ENCODE peak calls at places on chromosomes 16 and 17, in seven cellular contexts. One of them, this sample, is unnamed.

GRCh38 chr17:38916771-38917170 is 8.6 kb upstream of the LASP1NB start:
- DNase-seq in EL: no peak
- DNase-seq in NCI-H226: no peak
- DNase-seq in smooth muscle cell of the brain vasculature: no peak
- DNase-seq in tibial nerve: no peak
- DNase-seq in C1 segment of cervical spinal cord: no peak
- DNase-seq in ACHN: no peak
- DNase-seq in this sample: no peak

GRCh38 chr17:81566461-81567126 is 14.4 kb upstream of the FAAP100 start:
- DNase-seq in EL: peak; percentile 97
- DNase-seq in NCI-H226: peak; percentile 94
- DNase-seq in smooth muscle cell of the brain vasculature: peak; percentile 96
- DNase-seq in tibial nerve: peak; percentile 52
- DNase-seq in C1 segment of cervical spinal cord: no peak
- DNase-seq in ACHN: peak; percentile 95
- DNase-seq in this sample: no peak

GRCh38 chr17:50620237-50620636 is 14.4 kb upstream of the ABCC3 start:
- DNase-seq in EL: no peak
- DNase-seq in NCI-H226: no peak
- DNase-seq in smooth muscle cell of the brain vasculature: no peak
- DNase-seq in tibial nerve: no peak
- DNase-seq in C1 segment of cervical spinal cord: no peak
- DNase-seq in ACHN: no peak
- DNase-seq in this sample: no peak

GRCh38 chr17:9050801-9051401 is 29.6 kb downstream of the NTN1 start:
- DNase-seq in EL: peak; percentile 49
- DNase-seq in NCI-H226: peak; percentile 93
- DNase-seq in smooth muscle cell of the brain vasculature: no peak
- DNase-seq in tibial nerve: no peak
- DNase-seq in C1 segment of cervical spinal cord: no peak
- DNase-seq in ACHN: peak; percentile 53
- DNase-seq in this sample: no peak

GRCh38 chr16:89114159-89114981 is 20.7 kb downstream of the ACSF3 start:
- DNase-seq in EL: peak; percentile 21
- DNase-seq in NCI-H226: no peak
- DNase-seq in smooth muscle cell of the brain vasculature: no peak
- DNase-seq in tibial nerve: no peak
- DNase-seq in C1 segment of cervical spinal cord: no peak
- DNase-seq in ACHN: no peak
- DNase-seq in this sample: no peak

GRCh38 chr16:20879175-20880053 is 20.7 kb downstream of the DCUN1D3 start:
- DNase-seq in EL: peak; percentile 62
- DNase-seq in NCI-H226: peak; percentile 57
- DNase-seq in smooth muscle cell of the brain vasculature: no peak
- DNase-seq in tibial nerve: no peak
- DNase-seq in C1 segment of cervical spinal cord: no peak
- DNase-seq in ACHN: peak; percentile 84
- DNase-seq in this sample: peak; percentile 1

GRCh38 chr16:81123092-81123852 is 27.1 kb upstream of the GCSH start:
- DNase-seq in EL: no peak
- DNase-seq in NCI-H226: no peak
- DNase-seq in smooth muscle cell of the brain vasculature: no peak
- DNase-seq in tibial nerve: no peak
- DNase-seq in C1 segment of cervical spinal cord: no peak
- DNase-seq in ACHN: no peak
- DNase-seq in this sample: no peak

GRCh38 chr17:4229627-4230026 is 34.2 kb downstream of the ANKFY1 start:
- DNase-seq in EL: peak; percentile 89
- DNase-seq in NCI-H226: no peak
- DNase-seq in smooth muscle cell of the brain vasculature: no peak
- DNase-seq in tibial nerve: no peak
- DNase-seq in C1 segment of cervical spinal cord: no peak
- DNase-seq in ACHN: peak; percentile 85
- DNase-seq in this sample: no peak

GRCh38 chr16:67961551-67961957 is 6.9 kb downstream of the SLC12A4 start:
- DNase-seq in EL: no peak
- DNase-seq in NCI-H226: no peak
- DNase-seq in smooth muscle cell of the brain vasculature: no peak
- DNase-seq in tibial nerve: no peak
- DNase-seq in C1 segment of cervical spinal cord: no peak
- DNase-seq in ACHN: no peak
- DNase-seq in this sample: no peak

GRCh38 chr17:38914741-38915638 is 10.4 kb upstream of the LASP1NB start:
- DNase-seq in EL: no peak
- DNase-seq in NCI-H226: no peak
- DNase-seq in smooth muscle cell of the brain vasculature: no peak
- DNase-seq in tibial nerve: peak; percentile 2
- DNase-seq in C1 segment of cervical spinal cord: no peak
- DNase-seq in ACHN: no peak
- DNase-seq in this sample: no peak

GRCh38 chr17:18910326-18910725 is 41.6 kb upstream of the SLC5A10 start:
- DNase-seq in EL: no peak
- DNase-seq in NCI-H226: no peak
- DNase-seq in smooth muscle cell of the brain vasculature: no peak
- DNase-seq in tibial nerve: no peak
- DNase-seq in C1 segment of cervical spinal cord: no peak
- DNase-seq in ACHN: no peak
- DNase-seq in this sample: no peak

GRCh38 chr16:89102777-89103073 is 9.1 kb downstream of the ACSF3 start:
- DNase-seq in EL: no peak
- DNase-seq in NCI-H226: no peak
- DNase-seq in smooth muscle cell of the brain vasculature: no peak
- DNase-seq in tibial nerve: no peak
- DNase-seq in C1 segment of cervical spinal cord: no peak
- DNase-seq in ACHN: no peak
- DNase-seq in this sample: no peak

GRCh38 chr16:85202631-85203461 is 90.6 kb upstream of the CIBAR2 start:
- DNase-seq in EL: peak; percentile 47
- DNase-seq in NCI-H226: no peak
- DNase-seq in smooth muscle cell of the brain vasculature: no peak
- DNase-seq in tibial nerve: no peak
- DNase-seq in C1 segment of cervical spinal cord: peak; percentile 65
- DNase-seq in ACHN: no peak
- DNase-seq in this sample: no peak

GRCh38 chr16:72793716-72794115 is 254.2 kb downstream of the ZFHX3 start:
- DNase-seq in EL: no peak
- DNase-seq in NCI-H226: no peak
- DNase-seq in smooth muscle cell of the brain vasculature: no peak
- DNase-seq in tibial nerve: no peak
- DNase-seq in C1 segment of cervical spinal cord: no peak
- DNase-seq in ACHN: no peak
- DNase-seq in this sample: no peak

GRCh38 chr16:86858501-86858900 is 280.2 kb downstream of the FOXL1 start:
- DNase-seq in EL: no peak
- DNase-seq in NCI-H226: no peak
- DNase-seq in smooth muscle cell of the brain vasculature: no peak
- DNase-seq in tibial nerve: no peak
- DNase-seq in C1 segment of cervical spinal cord: no peak
- DNase-seq in ACHN: no peak
- DNase-seq in this sample: no peak

GRCh38 chr17:45319239-45319703 is 2.5 kb upstream of the MAP3K14 start:
- DNase-seq in EL: peak; percentile 73
- DNase-seq in NCI-H226: peak; percentile 58
- DNase-seq in smooth muscle cell of the brain vasculature: no peak
- DNase-seq in tibial nerve: no peak
- DNase-seq in C1 segment of cervical spinal cord: no peak
- DNase-seq in ACHN: peak; percentile 57
- DNase-seq in this sample: no peak

GRCh38 chr16:85460983-85461813 is 151.9 kb upstream of the GSE1 start:
- DNase-seq in EL: peak; percentile 60
- DNase-seq in NCI-H226: peak; percentile 28
- DNase-seq in smooth muscle cell of the brain vasculature: no peak
- DNase-seq in tibial nerve: no peak
- DNase-seq in C1 segment of cervical spinal cord: no peak
- DNase-seq in ACHN: no peak
- DNase-seq in this sample: no peak